ENCODE peak calls at places on chromosomes 12 and 14, in seven cellular contexts. One of them, this sample, is unnamed.

GRCh38 chr12:104953323-104953722 is 4.8 kb downstream of the SLC41A2 start:
- DNase-seq in transverse colon: peak
- DNase-seq in fibroblast of mammary gland: no peak
- DNase-seq in cardiac muscle cell: no peak
- DNase-seq in cardiac fibroblast: no peak
- DNase-seq in thoracic aorta: no peak
- DNase-seq in GM06990: no peak
- DNase-seq in this sample: no peak

GRCh38 chr14:21860172-21860571 is 186.6 kb upstream of the OR4E1 start:
- DNase-seq in transverse colon: no peak
- DNase-seq in fibroblast of mammary gland: peak
- DNase-seq in cardiac muscle cell: peak
- DNase-seq in cardiac fibroblast: peak
- DNase-seq in thoracic aorta: no peak
- DNase-seq in GM06990: no peak
- DNase-seq in this sample: no peak

GRCh38 chr12:108440736-108441135 is 74.3 kb upstream of the FICD start:
- DNase-seq in transverse colon: no peak
- DNase-seq in fibroblast of mammary gland: no peak
- DNase-seq in cardiac muscle cell: no peak
- DNase-seq in cardiac fibroblast: no peak
- DNase-seq in thoracic aorta: no peak
- DNase-seq in GM06990: no peak
- DNase-seq in this sample: no peak

GRCh38 chr12:106251636-106252035 is 3.8 kb upstream of the CKAP4 start:
- DNase-seq in transverse colon: no peak
- DNase-seq in fibroblast of mammary gland: peak
- DNase-seq in cardiac muscle cell: peak
- DNase-seq in cardiac fibroblast: no peak
- DNase-seq in thoracic aorta: no peak
- DNase-seq in GM06990: no peak
- DNase-seq in this sample: peak

GRCh38 chr12:53380797-53381738 is 1.1 kb downstream of the SP1 start:
- DNase-seq in transverse colon: peak
- DNase-seq in fibroblast of mammary gland: peak
- DNase-seq in cardiac muscle cell: no peak
- DNase-seq in cardiac fibroblast: peak
- DNase-seq in thoracic aorta: no peak
- DNase-seq in GM06990: no peak
- DNase-seq in this sample: peak

GRCh38 chr12:19575307-19576243 is 136.3 kb downstream of the AEBP2 start:
- DNase-seq in transverse colon: no peak
- DNase-seq in fibroblast of mammary gland: peak
- DNase-seq in cardiac muscle cell: peak
- DNase-seq in cardiac fibroblast: peak
- DNase-seq in thoracic aorta: no peak
- DNase-seq in GM06990: no peak
- DNase-seq in this sample: peak

GRCh38 chr14:99187858-99188257 is 84.1 kb downstream of the BCL11B start:
- DNase-seq in transverse colon: no peak
- DNase-seq in fibroblast of mammary gland: no peak
- DNase-seq in cardiac muscle cell: no peak
- DNase-seq in cardiac fibroblast: no peak
- DNase-seq in thoracic aorta: no peak
- DNase-seq in GM06990: no peak
- DNase-seq in this sample: no peak

GRCh38 chr12:109934026-109934425 is 34.0 kb downstream of the TCHP start:
- DNase-seq in transverse colon: no peak
- DNase-seq in fibroblast of mammary gland: no peak
- DNase-seq in cardiac muscle cell: no peak
- DNase-seq in cardiac fibroblast: no peak
- DNase-seq in thoracic aorta: no peak
- DNase-seq in GM06990: no peak
- DNase-seq in this sample: no peak

GRCh38 chr14:27739657-27740156 is 1026.9 kb upstream of the FOXG1 start:
- DNase-seq in transverse colon: no peak
- DNase-seq in fibroblast of mammary gland: no peak
- DNase-seq in cardiac muscle cell: no peak
- DNase-seq in cardiac fibroblast: no peak
- DNase-seq in thoracic aorta: no peak
- DNase-seq in GM06990: no peak
- DNase-seq in this sample: no peak

GRCh38 chr14:77906446-77906845 is 106.5 kb downstream of the ADCK1 start:
- DNase-seq in transverse colon: no peak
- DNase-seq in fibroblast of mammary gland: no peak
- DNase-seq in cardiac muscle cell: no peak
- DNase-seq in cardiac fibroblast: no peak
- DNase-seq in thoracic aorta: no peak
- DNase-seq in GM06990: no peak
- DNase-seq in this sample: no peak

GRCh38 chr12:110555509-110556406 is 27.4 kb downstream of the PPTC7 start:
- DNase-seq in transverse colon: no peak
- DNase-seq in fibroblast of mammary gland: peak
- DNase-seq in cardiac muscle cell: no peak
- DNase-seq in cardiac fibroblast: peak
- DNase-seq in thoracic aorta: no peak
- DNase-seq in GM06990: no peak
- DNase-seq in this sample: peak

GRCh38 chr12:116332705-116333380 is 55.4 kb upstream of the MED13L start:
- DNase-seq in transverse colon: no peak
- DNase-seq in fibroblast of mammary gland: no peak
- DNase-seq in cardiac muscle cell: no peak
- DNase-seq in cardiac fibroblast: no peak
- DNase-seq in thoracic aorta: no peak
- DNase-seq in GM06990: no peak
- DNase-seq in this sample: no peak

GRCh38 chr12:121773011-121773777 is 20.3 kb downstream of the RHOF start:
- DNase-seq in transverse colon: peak
- DNase-seq in fibroblast of mammary gland: peak
- DNase-seq in cardiac muscle cell: peak
- DNase-seq in cardiac fibroblast: peak
- DNase-seq in thoracic aorta: no peak
- DNase-seq in GM06990: peak
- DNase-seq in this sample: peak

GRCh38 chr12:124854637-124855184 is 9.0 kb downstream of the SCARB1 start:
- DNase-seq in transverse colon: no peak
- DNase-seq in fibroblast of mammary gland: no peak
- DNase-seq in cardiac muscle cell: no peak
- DNase-seq in cardiac fibroblast: no peak
- DNase-seq in thoracic aorta: no peak
- DNase-seq in GM06990: no peak
- DNase-seq in this sample: no peak

GRCh38 chr12:124856842-124857178 is 6.9 kb downstream of the SCARB1 start:
- DNase-seq in transverse colon: no peak
- DNase-seq in fibroblast of mammary gland: no peak
- DNase-seq in cardiac muscle cell: no peak
- DNase-seq in cardiac fibroblast: no peak
- DNase-seq in thoracic aorta: no peak
- DNase-seq in GM06990: no peak
- DNase-seq in this sample: no peak

GRCh38 chr12:124857921-124858461 is 5.7 kb downstream of the SCARB1 start:
- DNase-seq in transverse colon: no peak
- DNase-seq in fibroblast of mammary gland: no peak
- DNase-seq in cardiac muscle cell: no peak
- DNase-seq in cardiac fibroblast: no peak
- DNase-seq in thoracic aorta: no peak
- DNase-seq in GM06990: no peak
- DNase-seq in this sample: no peak

GRCh38 chr12:124855275-124855957 is 8.2 kb downstream of the SCARB1 start:
- DNase-seq in transverse colon: no peak
- DNase-seq in fibroblast of mammary gland: no peak
- DNase-seq in cardiac muscle cell: no peak
- DNase-seq in cardiac fibroblast: no peak
- DNase-seq in thoracic aorta: no peak
- DNase-seq in GM06990: no peak
- DNase-seq in this sample: peak

GRCh38 chr12:124856132-124856841 is 7.4 kb downstream of the SCARB1 start:
- DNase-seq in transverse colon: no peak
- DNase-seq in fibroblast of mammary gland: no peak
- DNase-seq in cardiac muscle cell: peak
- DNase-seq in cardiac fibroblast: no peak
- DNase-seq in thoracic aorta: no peak
- DNase-seq in GM06990: no peak
- DNase-seq in this sample: no peak
- TF ChIP-seq CTCF in transverse colon: no peak
- TF ChIP-seq CTCF in fibroblast of mammary gland: no peak
- TF ChIP-seq CTCF in cardiac muscle cell: peak
- TF ChIP-seq CTCF in cardiac fibroblast: no peak
- TF ChIP-seq CTCF in thoracic aorta: no peak
- TF ChIP-seq CTCF in GM06990: peak
- TF ChIP-seq CTCF in this sample: no peak

DNA sequence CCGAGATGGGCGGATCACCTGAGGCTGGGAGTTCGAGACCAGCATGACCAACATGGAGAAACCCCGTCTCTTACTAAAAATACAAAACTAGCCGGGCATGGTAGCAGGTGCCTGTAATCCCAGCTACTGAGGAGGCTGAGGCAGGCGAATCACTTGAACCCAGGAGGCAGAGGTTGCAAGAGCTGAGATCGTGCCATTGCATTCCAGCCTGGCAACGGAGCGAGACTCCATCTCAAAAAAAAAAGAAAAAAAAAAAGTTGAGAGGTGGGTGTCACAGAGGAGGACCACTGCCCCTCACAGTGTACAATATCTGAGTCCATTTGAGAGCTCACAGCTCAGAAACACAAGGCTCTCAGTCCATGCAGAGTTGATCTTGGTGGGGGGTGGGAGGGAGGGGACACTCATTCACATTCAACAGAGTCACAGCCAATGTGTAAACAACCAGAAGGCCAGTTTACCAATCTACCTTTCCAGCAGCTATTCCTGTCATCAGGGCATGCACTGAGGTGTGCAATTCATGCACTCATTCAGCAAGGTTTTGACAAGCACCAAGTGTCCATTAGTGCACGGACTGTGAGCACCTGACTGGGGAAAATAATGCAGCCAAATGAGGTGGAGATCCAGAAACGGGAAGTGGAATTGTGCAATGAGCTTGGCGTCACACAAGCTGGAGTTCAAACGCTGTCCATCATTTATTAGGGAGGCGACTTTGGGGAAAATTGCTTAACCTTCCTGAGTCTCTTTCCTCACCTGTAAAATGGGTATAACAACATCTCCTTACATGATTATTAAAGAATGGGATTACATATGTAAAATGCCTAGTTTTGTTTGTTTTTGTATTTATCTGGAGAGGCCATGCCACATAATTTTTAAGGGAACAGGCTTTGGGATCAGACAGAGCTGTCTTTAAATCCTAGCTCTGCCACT is 4.4 kb upstream of the EIF5 start:
- DNase-seq in transverse colon: peak
- DNase-seq in fibroblast of mammary gland: peak
- DNase-seq in cardiac muscle cell: no peak
- DNase-seq in cardiac fibroblast: peak
- DNase-seq in thoracic aorta: no peak
- DNase-seq in GM06990: no peak
- DNase-seq in this sample: peak
- H3K4me3 ChIP-seq in transverse colon: no peak
- H3K4me3 ChIP-seq in fibroblast of mammary gland: no peak
- H3K4me3 ChIP-seq in cardiac muscle cell: no peak
- H3K4me3 ChIP-seq in cardiac fibroblast: no peak
- H3K4me3 ChIP-seq in thoracic aorta: no peak
- H3K4me3 ChIP-seq in GM06990: no peak
- H3K4me3 ChIP-seq in this sample: no peak

GRCh38 chr12:112107728-112108447 is 695 bp downstream of the NAA25 start:
- DNase-seq in transverse colon: peak
- DNase-seq in fibroblast of mammary gland: no peak
- DNase-seq in cardiac muscle cell: peak
- DNase-seq in cardiac fibroblast: peak
- DNase-seq in thoracic aorta: no peak
- DNase-seq in GM06990: no peak
- DNase-seq in this sample: no peak

GRCh38 chr12:112116232-112117060 is 7.9 kb upstream of the NAA25 start:
- DNase-seq in transverse colon: peak
- DNase-seq in fibroblast of mammary gland: no peak
- DNase-seq in cardiac muscle cell: peak
- DNase-seq in cardiac fibroblast: peak
- DNase-seq in thoracic aorta: no peak
- DNase-seq in GM06990: peak
- DNase-seq in this sample: peak

GRCh38 chr12:112112423-112113132 is 4.0 kb upstream of the NAA25 start:
- DNase-seq in transverse colon: no peak
- DNase-seq in fibroblast of mammary gland: no peak
- DNase-seq in cardiac muscle cell: no peak
- DNase-seq in cardiac fibroblast: no peak
- DNase-seq in thoracic aorta: no peak
- DNase-seq in GM06990: no peak
- DNase-seq in this sample: no peak

GRCh38 chr12:112115259-112116045 is 6.9 kb upstream of the NAA25 start:
- DNase-seq in transverse colon: no peak
- DNase-seq in fibroblast of mammary gland: no peak
- DNase-seq in cardiac muscle cell: no peak
- DNase-seq in cardiac fibroblast: no peak
- DNase-seq in thoracic aorta: no peak
- DNase-seq in GM06990: no peak
- DNase-seq in this sample: no peak

GRCh38 chr12:112111931-112112330 is 3.3 kb upstream of the NAA25 start:
- DNase-seq in transverse colon: no peak
- DNase-seq in fibroblast of mammary gland: no peak
- DNase-seq in cardiac muscle cell: no peak
- DNase-seq in cardiac fibroblast: no peak
- DNase-seq in thoracic aorta: no peak
- DNase-seq in GM06990: no peak
- DNase-seq in this sample: peak
- TF ChIP-seq CTCF in transverse colon: no peak
- TF ChIP-seq CTCF in fibroblast of mammary gland: no peak
- TF ChIP-seq CTCF in cardiac muscle cell: no peak
- TF ChIP-seq CTCF in cardiac fibroblast: no peak
- TF ChIP-seq CTCF in thoracic aorta: no peak
- TF ChIP-seq CTCF in GM06990: no peak
- TF ChIP-seq CTCF in this sample: no peak

DNA sequence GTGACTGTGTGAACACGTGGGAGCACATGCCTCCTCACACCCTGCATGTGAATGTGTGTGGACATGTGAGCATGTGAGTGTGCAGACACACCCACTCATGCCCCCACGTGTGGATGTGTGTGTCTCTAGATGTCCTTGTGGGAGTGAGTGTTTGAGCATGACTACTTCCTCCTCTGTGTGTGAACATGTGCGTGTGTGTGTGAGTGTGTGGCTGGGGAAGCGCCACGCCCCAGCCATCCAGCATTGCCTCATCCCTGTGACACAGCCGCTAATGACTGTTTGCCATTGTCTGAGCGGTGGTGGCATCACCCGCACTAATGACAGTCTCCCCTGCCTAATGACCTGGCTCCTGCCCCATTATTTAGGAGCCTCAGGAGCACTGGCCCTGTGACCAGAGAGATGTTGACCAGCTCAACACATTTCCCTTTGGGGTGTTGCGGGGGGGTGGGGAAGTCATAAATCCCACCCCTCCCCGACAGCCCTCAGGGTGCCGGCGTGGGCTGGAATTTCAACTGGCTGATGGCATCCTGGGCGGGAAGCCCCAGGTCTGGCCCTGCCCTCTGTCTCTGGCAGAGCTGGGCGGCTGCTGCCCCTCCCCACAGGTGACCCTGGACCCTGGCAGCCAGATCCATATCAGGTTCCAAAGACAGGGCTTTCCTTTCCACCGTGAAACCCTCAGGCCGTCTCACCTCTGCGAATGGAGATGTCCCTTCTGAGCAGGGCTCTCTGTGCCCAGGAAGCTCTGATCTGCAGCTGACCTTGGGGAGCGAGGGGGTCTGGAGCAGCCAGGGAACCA is 11.5 kb upstream of the KRT80 start:
- DNase-seq in transverse colon: peak
- DNase-seq in fibroblast of mammary gland: peak
- DNase-seq in cardiac muscle cell: no peak
- DNase-seq in cardiac fibroblast: peak
- DNase-seq in thoracic aorta: peak
- DNase-seq in GM06990: no peak
- DNase-seq in this sample: peak
- H3K4me3 ChIP-seq in transverse colon: no peak
- H3K4me3 ChIP-seq in fibroblast of mammary gland: no peak
- H3K4me3 ChIP-seq in cardiac muscle cell: no peak
- H3K4me3 ChIP-seq in cardiac fibroblast: no peak
- H3K4me3 ChIP-seq in thoracic aorta: no peak
- H3K4me3 ChIP-seq in GM06990: no peak
- H3K4me3 ChIP-seq in this sample: no peak